ENCODE peak calls at places on chromosomes 11 and 22, in six cellular contexts. K is MM.1S; F is HCT116; W is colonic mucosa; P is CD8-positive, alpha-beta T cell; Q is GM12878. R is an unnamed sample.

GRCh38 chr22:44861245-44861644 is 108.9 kb downstream of the ARHGAP8 start:
- DNase-seq in K (no peak), F (no peak), W (no peak), P (no peak), Q (no peak), R (no peak)

GRCh38 chr22:50025993-50026392 is 13.4 kb upstream of the IL17REL start:
- DNase-seq in K (no peak), F (no peak), W (no peak), P (no peak), Q (no peak), R (no peak)

GRCh38 chr22:30647536-30647935 is 12.0 kb downstream of the SLC35E4 start:
- DNase-seq in K (no peak), F (no peak), W (no peak), P (no peak), Q (no peak), R (no peak)

GRCh38 chr11:65013130-65013691 is 749 bp upstream of the ARL2 start:
- DNase-seq in K (peak; percentile 90), F (no peak), W (peak; percentile 96), P (peak; percentile 88), Q (no peak), R (peak; percentile 93)

GRCh38 chr22:39999144-39999757 is 4.5 kb downstream of the FAM83F start:
- DNase-seq in K (no peak), F (no peak), W (peak; percentile 79), P (no peak), Q (no peak), R (peak; percentile 45)

GRCh38 chr11:117984471-117984870 is 1.7 kb upstream of the IL10RA start:
- DNase-seq in K (no peak), F (no peak), W (no peak), P (no peak), Q (no peak), R (no peak)

GRCh38 chr11:76769645-76770586 is 13.2 kb upstream of the TSKU start:
- DNase-seq in K (peak; percentile 62), F (no peak), W (peak; percentile 93), P (no peak), Q (no peak), R (peak; percentile 81)

GRCh38 chr22:43869799-43870198 is 7.5 kb upstream of the SULT4A1 start:
- DNase-seq in K (no peak), F (no peak), W (no peak), P (no peak), Q (no peak), R (no peak)

GRCh38 chr11:130435671-130436070 is 7.3 kb upstream of the ADAMTS8 start:
- DNase-seq in K (no peak), F (no peak), W (no peak), P (no peak), Q (no peak), R (no peak)

GRCh38 chr22:19525116-19525660 is 978 bp upstream of the CLDN5 start:
- DNase-seq in K (no peak), F (no peak), W (no peak), P (no peak), Q (no peak), R (no peak)

GRCh38 chr11:126375726-126376125 is 20.2 kb downstream of the ST3GAL4 start:
- DNase-seq in K (no peak), F (no peak), W (no peak), P (no peak), Q (no peak), R (no peak)

GRCh38 chr22:38097058-38097457 is 13.1 kb upstream of the SLC16A8 start:
- DNase-seq in K (no peak), F (no peak), W (no peak), P (no peak), Q (no peak), R (no peak)

GRCh38 chr11:66268953-66269906 is 791 bp downstream of the RAB1B start:
- DNase-seq in K (no peak), F (no peak), W (no peak), P (no peak), Q (no peak), R (peak; percentile 40)

GRCh38 chr11:46353706-46354105 is 6.4 kb downstream of the DGKZ start:
- DNase-seq in K (no peak), F (no peak), W (no peak), P (no peak), Q (no peak), R (no peak)

GRCh38 chr22:49749227-49749626 is 78.4 kb downstream of the BRD1 start:
- DNase-seq in K (no peak), F (no peak), W (no peak), P (no peak), Q (no peak), R (no peak)

GRCh38 chr11:123062892-123063395 is 1.0 kb upstream of the HSPA8 start:
- DNase-seq in K (no peak), F (no peak), W (no peak), P (no peak), Q (no peak), R (no peak)

GRCh38 chr22:49585695-49586243 is 241.9 kb downstream of the BRD1 start:
- DNase-seq in K (no peak), F (no peak), W (no peak), P (no peak), Q (no peak), R (no peak)

GRCh38 chr11:78202733-78203167 is 14.0 kb downstream of the USP35 start:
- DNase-seq in K (peak; percentile 53), F (no peak), W (no peak), P (peak; percentile 69), Q (no peak), R (no peak)

GRCh38 chr11:79980916-79981315 is 540.1 kb upstream of the TENM4 start:
- DNase-seq in K (no peak), F (no peak), W (no peak), P (no peak), Q (no peak), R (no peak)

GRCh38 chr22:19943665-19944026 is 2.0 kb upstream of the TXNRD2 start:
- DNase-seq in K (peak; percentile 14), F (no peak), W (no peak), P (no peak), Q (no peak), R (no peak)

GRCh38 chr11:63212742-63213141 is 30.7 kb downstream of the SLC22A25 start:
- DNase-seq in K (peak; percentile 49), F (peak; percentile 10), W (no peak), P (no peak), Q (no peak), R (peak; percentile 24)

GRCh38 chr11:58222730-58223129 is 6.0 kb downstream of the OR10Q1 start:
- DNase-seq in K (no peak), F (no peak), W (no peak), P (no peak), Q (no peak), R (no peak)

GRCh38 chr11:27468643-27469332 is 3.8 kb downstream of the LGR4 start:
- DNase-seq in K (no peak), F (no peak), W (peak; percentile 40), P (no peak), Q (no peak), R (no peak)

GRCh38 chr11:5345831-5346230 is 2.5 kb upstream of the OR51B5 start:
- DNase-seq in K (no peak), F (no peak), W (no peak), P (no peak), Q (no peak), R (no peak)

GRCh38 chr11:46625406-46625805 is 8.1 kb downstream of the ATG13 start:
- DNase-seq in K (no peak), F (no peak), W (no peak), P (no peak), Q (no peak), R (peak; percentile 29)

GRCh38 chr11:113016905-113017304 is 55.7 kb downstream of the NCAM1 start:
- DNase-seq in K (no peak), F (no peak), W (no peak), P (no peak), Q (no peak), R (no peak)

GRCh38 chr11:131694526-131695424 is 324.4 kb downstream of the NTM start:
- DNase-seq in K (peak; percentile 65), F (peak; percentile 13), W (peak; percentile 81), P (peak; percentile 26), Q (no peak), R (peak; percentile 45)

GRCh38 chr22:27515091-27515523 is 286.4 kb downstream of the MN1 start:
- DNase-seq in K (no peak), F (no peak), W (no peak), P (no peak), Q (no peak), R (no peak)

GRCh38 chr11:45885274-45885920 is at the start of gene MAPK8IP1:
- DNase-seq in K (peak; percentile 76), F (no peak), W (peak; percentile 59), P (peak; percentile 62), Q (no peak), R (peak; percentile 58)

GRCh38 chr11:29518389-29519174 is 498.2 kb downstream of the KCNA4 start:
- DNase-seq in K (peak; percentile 14), F (no peak), W (no peak), P (no peak), Q (no peak), R (no peak)
- TF ChIP-seq CTCF in K (peak; percentile 38), F (peak; percentile 32), W (no peak), P (no peak), Q (peak; percentile 13), R (no peak)

GRCh38 chr22:24133187-24133965 is 47.9 kb upstream of the SUSD2 start:
- DNase-seq in K (no peak), F (no peak), W (no peak), P (peak; percentile 56), Q (no peak), R (no peak)
- TF ChIP-seq CTCF in K (peak; percentile 20), F (peak; percentile 9), W (no peak), P (peak; percentile 53), Q (no peak), R (no peak)

DNA sequence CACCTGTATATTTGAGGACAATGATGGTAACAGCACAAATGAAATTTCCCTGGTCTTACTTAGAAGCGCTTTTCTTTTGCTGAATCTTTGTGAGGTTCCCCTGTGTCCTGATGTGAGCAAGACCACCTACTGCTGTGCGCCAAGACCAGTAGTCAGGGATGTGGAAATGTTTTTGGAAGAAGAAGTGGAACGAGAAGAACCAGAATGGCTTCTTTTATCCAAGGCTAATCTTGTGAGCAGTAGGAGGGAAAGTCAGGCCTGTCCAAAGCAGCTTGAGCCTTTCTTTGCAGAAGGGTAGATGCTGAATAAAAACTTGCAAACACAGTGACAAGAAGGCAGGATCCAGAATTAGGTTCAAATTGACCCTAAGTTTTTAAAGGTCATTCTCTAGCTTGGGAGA is 223.0 kb downstream of the FAT3 start:
- DNase-seq in K (no peak), F (no peak), W (no peak), P (no peak), Q (no peak), R (no peak)
- TF ChIP-seq CTCF in K (no peak), F (no peak), W (no peak), P (no peak), Q (no peak), R (no peak)

GRCh38 chr11:2472428-2473186 is 27.8 kb downstream of the KCNQ1 start:
- DNase-seq in K (no peak), F (no peak), W (no peak), P (no peak), Q (no peak), R (no peak)

GRCh38 chr11:2471048-2471803 is 26.4 kb downstream of the KCNQ1 start:
- DNase-seq in K (no peak), F (no peak), W (no peak), P (no peak), Q (no peak), R (no peak)

GRCh38 chr11:2468363-2469240 is 23.8 kb downstream of the KCNQ1 start:
- DNase-seq in K (no peak), F (no peak), W (peak; percentile 12), P (no peak), Q (no peak), R (no peak)

GRCh38 chr11:2471804-2472096 is 26.9 kb downstream of the KCNQ1 start:
- DNase-seq in K (no peak), F (no peak), W (no peak), P (no peak), Q (no peak), R (no peak)

GRCh38 chr11:2470495-2470894 is 25.7 kb downstream of the KCNQ1 start:
- DNase-seq in K (no peak), F (no peak), W (no peak), P (no peak), Q (no peak), R (no peak)
- TF ChIP-seq CTCF in K (no peak), F (no peak), W (no peak), P (no peak), Q (no peak), R (no peak)